ENCODE peak calls at places on chromosomes 16 and 17, in eight cellular contexts. C is naive thymus-derived CD4-positive, alpha-beta T cell; O is stomach; J is IMR-90; F is cardiac muscle cell; Q is CD4-positive, alpha-beta T cell; N is left lung; L is lung. M is an unnamed sample.

GRCh38 chr16:4285167-4285566 is 12.3 kb upstream of the TFAP4 start:
- DNase-seq in J (no peak), O (no peak), F (no peak), L (no peak), Q (no peak), N (no peak), C (no peak), M (no peak)

GRCh38 chr16:88867561-88868246 is 1.2 kb upstream of the PABPN1L start:
- DNase-seq in C (no peak), Q (no peak), O (no peak), J (no peak), N (no peak), L (no peak), F (no peak), M (no peak)

GRCh38 chr16:27326738-27327585 is 13.2 kb downstream of the IL4R start:
- DNase-seq in O (peak; percentile 71), Q (peak; percentile 38), F (peak; percentile 95), J (peak; percentile 97), N (peak; percentile 89), L (peak; percentile 83), C (peak; percentile 38), M (peak; percentile 68)

GRCh38 chr17:61388561-61389356 is 10.9 kb upstream of the TBX2 start:
- DNase-seq in J (no peak), C (no peak), N (peak; percentile 55), L (no peak), F (no peak), Q (no peak), O (no peak), M (no peak)

GRCh38 chr17:17890773-17891759 is 54.3 kb upstream of the SREBF1 start:
- DNase-seq in J (peak; percentile 72), F (peak; percentile 80), C (peak; percentile 43), N (no peak), L (peak; percentile 58), Q (peak; percentile 28), O (peak; percentile 57), M (no peak)

GRCh38 chr16:3651461-3652372 is 2.8 kb upstream of the DNASE1 start:
- DNase-seq in F (no peak), N (peak; percentile 58), C (no peak), L (no peak), O (peak; percentile 17), Q (no peak), J (no peak), M (no peak)

GRCh38 chr17:76135810-76136188 is 5.2 kb downstream of the FOXJ1 start:
- DNase-seq in C (no peak), Q (no peak), F (no peak), J (no peak), L (no peak), O (no peak), N (no peak), M (no peak)

GRCh38 chr16:85947511-85948509 is 48.8 kb downstream of the IRF8 start:
- DNase-seq in O (peak; percentile 43), L (no peak), J (no peak), C (no peak), N (no peak), Q (no peak), F (no peak), M (no peak)

GRCh38 chr17:45648642-45649041 is 135.5 kb upstream of the CRHR1 start:
- DNase-seq in N (no peak), F (no peak), C (no peak), L (no peak), O (no peak), Q (no peak), J (no peak), M (no peak)

GRCh38 chr17:2215616-2216364 is 87.8 kb downstream of the SMG6 start:
- DNase-seq in J (peak; percentile 94), Q (peak; percentile 62), L (peak; percentile 49), N (no peak), F (peak; percentile 97), O (peak; percentile 57), C (peak; percentile 71), M (no peak)

GRCh38 chr16:20674684-20675487 is 22.6 kb downstream of the ACSM1 start:
- DNase-seq in C (no peak), L (no peak), O (no peak), J (no peak), N (no peak), Q (no peak), F (peak; percentile 37), M (no peak)

GRCh38 chr16:28264656-28265055 is 27.7 kb upstream of the SBK1 start:
- DNase-seq in J (peak; percentile 5), C (no peak), F (peak; percentile 81), Q (no peak), O (peak; percentile 52), N (no peak), L (peak; percentile 52), M (no peak)

GRCh38 chr17:50431219-50431618 is 5.2 kb downstream of the ACSF2 start:
- DNase-seq in L (no peak), N (no peak), Q (no peak), C (no peak), J (no peak), F (no peak), O (no peak), M (no peak)

GRCh38 chr17:50430731-50431130 is 4.7 kb downstream of the ACSF2 start:
- DNase-seq in N (no peak), O (no peak), F (no peak), C (no peak), Q (no peak), L (no peak), J (no peak), M (no peak)

GRCh38 chr17:50429793-50430192 is 3.8 kb downstream of the ACSF2 start:
- DNase-seq in L (no peak), O (no peak), C (no peak), F (no peak), Q (no peak), N (no peak), J (no peak), M (no peak)

GRCh38 chr17:50426814-50427787 is 1.1 kb downstream of the ACSF2 start:
- DNase-seq in F (peak; percentile 33), N (no peak), C (peak; percentile 15), J (peak; percentile 37), O (peak; percentile 56), Q (no peak), L (peak; percentile 41), M (no peak)

DNA sequence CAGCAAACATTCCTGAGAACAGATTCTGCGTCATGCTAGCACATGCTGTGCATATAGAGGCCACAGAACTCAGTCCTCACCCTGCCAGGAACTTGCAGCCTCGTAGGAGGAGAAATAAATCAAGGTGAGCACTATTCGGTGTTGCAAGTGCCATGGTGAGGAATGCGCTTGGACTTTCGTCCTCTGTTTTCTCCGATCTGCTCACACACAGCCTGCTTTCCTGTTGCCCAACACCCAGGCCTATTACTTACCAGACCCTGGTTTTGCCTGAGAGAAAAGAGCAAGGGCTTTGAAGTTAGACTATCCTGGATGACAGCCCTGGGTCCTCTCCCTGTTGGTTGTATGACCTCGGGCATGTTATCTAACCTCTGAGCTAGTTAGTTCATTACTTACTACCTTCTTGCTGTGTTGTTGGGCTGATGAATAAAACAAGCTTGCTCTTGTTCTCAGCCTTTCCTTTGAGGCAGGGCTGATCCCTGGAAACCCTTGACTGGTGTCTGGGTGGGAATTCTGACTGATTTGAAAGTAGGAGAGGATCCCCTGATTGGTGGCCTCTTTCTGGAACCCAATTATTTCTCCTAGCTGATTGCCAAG is 2.9 kb downstream of the ACSF2 start:
- DNase-seq in L (no peak), O (no peak), C (no peak), J (no peak), N (no peak), F (no peak), Q (no peak), M (no peak)
- H3K27ac ChIP-seq in L (peak overlapping the region; percentile 40), O (no peak overlapping the region), C (no peak overlapping the region), J (no peak overlapping the region), N (peak overlapping the region; percentile 0), F (peak overlapping the region; percentile 68), Q (no peak overlapping the region), M (no peak overlapping the region)

DNA sequence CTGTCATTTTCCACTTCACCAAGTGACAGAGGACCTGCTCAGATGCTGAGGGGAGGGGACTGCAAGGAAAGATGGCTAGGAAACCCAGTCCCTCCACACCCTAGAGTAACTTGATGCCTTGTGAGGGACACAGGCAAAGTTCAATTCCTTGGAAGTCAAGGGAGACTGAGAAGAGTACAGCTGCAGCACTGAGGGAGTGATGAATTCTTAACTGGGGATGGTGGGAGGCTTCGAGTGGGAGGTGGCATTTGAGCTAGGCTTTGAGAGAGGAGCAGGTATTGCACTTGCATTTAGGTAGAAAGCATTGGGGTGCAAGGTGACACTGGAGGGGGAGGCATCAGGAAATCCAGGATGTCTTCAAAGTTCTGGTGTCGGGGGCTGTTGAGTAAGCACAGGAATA is 10.4 kb downstream of the MIEN1 start:
- DNase-seq in L (no peak), Q (no peak), F (no peak), J (no peak), C (no peak), N (no peak), O (no peak), M (no peak)
- H3K27ac ChIP-seq in L (no peak overlapping the region), Q (no peak overlapping the region), F (no peak overlapping the region), J (no peak overlapping the region), C (no peak overlapping the region), N (no peak overlapping the region), O (no peak overlapping the region), M (no peak overlapping the region)

GRCh38 chr17:31803494-31804213 is 55.4 kb downstream of the COPRS start:
- DNase-seq in J (peak; percentile 52), O (no peak), L (no peak), Q (no peak), C (no peak), N (no peak), F (no peak), M (no peak)

GRCh38 chr17:31802502-31802901 is 56.5 kb downstream of the COPRS start:
- DNase-seq in Q (no peak), F (no peak), C (no peak), O (no peak), L (no peak), J (no peak), N (no peak), M (no peak)

GRCh38 chr17:31794111-31794510 is 64.9 kb downstream of the COPRS start:
- DNase-seq in N (no peak), O (no peak), J (no peak), Q (no peak), C (no peak), L (no peak), F (no peak), M (no peak)

GRCh38 chr17:31798205-31798724 is 60.8 kb downstream of the COPRS start:
- DNase-seq in L (no peak), C (no peak), F (no peak), N (no peak), J (no peak), O (no peak), Q (no peak), M (no peak)
- H3K27ac ChIP-seq in L (no peak overlapping the region), C (no peak overlapping the region), F (peak overlapping the region; percentile 63), N (no peak overlapping the region), J (no peak overlapping the region), O (no peak overlapping the region), Q (no peak overlapping the region), M (no peak overlapping the region)

DNA sequence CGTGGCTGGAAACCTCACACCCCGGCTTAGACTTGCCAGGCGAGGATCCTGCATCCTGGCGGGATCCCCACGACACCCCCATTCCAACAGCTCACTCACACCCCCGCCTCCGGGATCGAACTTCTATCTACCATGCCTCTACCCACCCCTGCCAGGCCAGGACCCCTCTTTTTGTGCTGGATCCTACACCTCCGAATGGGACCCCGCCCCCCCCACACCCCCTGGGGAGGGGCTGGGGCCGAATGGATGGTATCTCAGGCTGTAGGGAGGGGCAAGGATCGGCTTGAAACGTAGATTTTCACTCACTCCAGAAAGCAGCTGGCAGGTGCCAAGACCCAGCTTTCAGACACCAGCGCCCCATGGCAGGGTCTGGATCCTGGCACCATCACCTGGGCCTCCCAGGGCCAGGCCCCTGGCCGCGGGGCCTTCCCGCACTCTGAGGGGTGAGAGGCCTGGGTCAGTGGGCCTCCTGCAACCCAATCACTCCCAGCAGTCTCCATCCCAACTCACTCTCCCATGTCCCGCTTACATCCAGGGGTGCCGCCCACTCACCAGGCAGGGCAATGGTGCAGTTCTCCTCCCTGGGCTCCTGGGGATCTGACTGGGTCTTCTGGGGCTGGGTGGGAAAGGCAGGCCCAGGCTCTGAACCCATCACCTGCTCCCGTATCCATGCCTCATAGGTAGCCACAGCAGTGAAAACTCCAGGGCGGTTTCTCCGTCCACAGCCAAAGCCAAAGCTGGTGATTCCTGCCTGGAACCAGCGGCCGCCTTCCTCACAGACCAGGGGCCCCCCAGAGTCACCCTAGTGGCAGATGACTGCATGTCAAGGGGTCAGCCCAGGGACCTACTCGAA is 6.6 kb downstream of the PRSS36 start:
- DNase-seq in O (no peak), F (no peak), L (no peak), Q (no peak), N (peak; percentile 76), J (no peak), C (peak; percentile 16), M (no peak)
- H3K27ac ChIP-seq in O (peak overlapping the region; percentile 91), F (no peak overlapping the region), L (no peak overlapping the region), Q (peak overlapping the region; percentile 23), N (no peak overlapping the region), J (no peak overlapping the region), C (peak overlapping the region; percentile 74), M (no peak overlapping the region)